ENCODE peak calls at places on chromosomes 13 and 19, in six cellular contexts. One of them, this sample, is unnamed.
A peak's percentile ranks its signal among the peaks of the same experiment; 100 is the strongest.

GRCh38 chr19:5253403-5254110 is 87.1 kb downstream of the PTPRS start:
- DNase-seq in mucosa of descending colon: no peak
- DNase-seq in transverse colon: no peak
- DNase-seq in H9: no peak
- DNase-seq in kidney: no peak
- DNase-seq in esophagus squamous epithelium: no peak
- DNase-seq in this sample: no peak

GRCh38 chr13:91493442-91493841 is 95.0 kb downstream of the GPC5 start:
- DNase-seq in mucosa of descending colon: no peak
- DNase-seq in transverse colon: no peak
- DNase-seq in H9: no peak
- DNase-seq in kidney: no peak
- DNase-seq in esophagus squamous epithelium: no peak
- DNase-seq in this sample: no peak

GRCh38 chr13:60139272-60139671 is 24.5 kb downstream of the DIAPH3 start:
- DNase-seq in mucosa of descending colon: no peak
- DNase-seq in transverse colon: no peak
- DNase-seq in H9: no peak
- DNase-seq in kidney: no peak
- DNase-seq in esophagus squamous epithelium: no peak
- DNase-seq in this sample: no peak

GRCh38 chr19:4077011-4077382 is 10.3 kb upstream of the ZBTB7A start:
- DNase-seq in mucosa of descending colon: no peak
- DNase-seq in transverse colon: no peak
- DNase-seq in H9: no peak
- DNase-seq in kidney: no peak
- DNase-seq in esophagus squamous epithelium: no peak
- DNase-seq in this sample: no peak

GRCh38 chr19:6059996-6060599 is 50.2 kb downstream of the RFX2 start:
- DNase-seq in mucosa of descending colon: no peak
- DNase-seq in transverse colon: peak; percentile 3
- DNase-seq in H9: no peak
- DNase-seq in kidney: peak; percentile 25
- DNase-seq in esophagus squamous epithelium: no peak
- DNase-seq in this sample: no peak

GRCh38 chr13:90717451-90717936 is 630.0 kb upstream of the MIR17HG start:
- DNase-seq in mucosa of descending colon: no peak
- DNase-seq in transverse colon: no peak
- DNase-seq in H9: no peak
- DNase-seq in kidney: no peak
- DNase-seq in esophagus squamous epithelium: no peak
- DNase-seq in this sample: peak; percentile 41

GRCh38 chr13:102571075-102571474 is 25.7 kb upstream of the TPP2 start:
- DNase-seq in mucosa of descending colon: no peak
- DNase-seq in transverse colon: no peak
- DNase-seq in H9: peak; percentile 46
- DNase-seq in kidney: no peak
- DNase-seq in esophagus squamous epithelium: no peak
- DNase-seq in this sample: no peak

GRCh38 chr19:35216833-35217707 is 11.5 kb downstream of the FAM187B start:
- DNase-seq in mucosa of descending colon: no peak
- DNase-seq in transverse colon: peak; percentile 65
- DNase-seq in H9: peak; percentile 56
- DNase-seq in kidney: no peak
- DNase-seq in esophagus squamous epithelium: no peak
- DNase-seq in this sample: peak; percentile 49

GRCh38 chr13:45456196-45456972 is 8.4 kb upstream of the COG3 start:
- DNase-seq in mucosa of descending colon: no peak
- DNase-seq in transverse colon: no peak
- DNase-seq in H9: no peak
- DNase-seq in kidney: no peak
- DNase-seq in esophagus squamous epithelium: no peak
- DNase-seq in this sample: peak; percentile 66

GRCh38 chr13:42649761-42650289 is 75.9 kb downstream of the TNFSF11 start:
- DNase-seq in mucosa of descending colon: no peak
- DNase-seq in transverse colon: no peak
- DNase-seq in H9: no peak
- DNase-seq in kidney: no peak
- DNase-seq in esophagus squamous epithelium: no peak
- DNase-seq in this sample: no peak

GRCh38 chr13:107375701-107376350 is 807.9 kb upstream of the ARGLU1 start:
- DNase-seq in mucosa of descending colon: no peak
- DNase-seq in transverse colon: no peak
- DNase-seq in H9: no peak
- DNase-seq in kidney: no peak
- DNase-seq in esophagus squamous epithelium: no peak
- DNase-seq in this sample: no peak

GRCh38 chr19:46716013-46716671 is 772 bp downstream of the PRKD2 start:
- DNase-seq in mucosa of descending colon: peak; percentile 71
- DNase-seq in transverse colon: peak; percentile 44
- DNase-seq in H9: peak; percentile 48
- DNase-seq in kidney: peak; percentile 86
- DNase-seq in esophagus squamous epithelium: no peak
- DNase-seq in this sample: no peak
- H3K4me1 ChIP-seq in mucosa of descending colon: peaks cover 32% of the 10 kb centered on the region
- H3K4me1 ChIP-seq in transverse colon: peaks cover 41% of the 10 kb centered on the region
- H3K4me1 ChIP-seq in H9: no peaks in the 10 kb centered on the region
- H3K4me1 ChIP-seq in kidney: peaks cover 15% of the 10 kb centered on the region
- H3K4me1 ChIP-seq in esophagus squamous epithelium: peaks cover 31% of the 10 kb centered on the region
- H3K4me1 ChIP-seq in this sample: peaks cover 27% of the 10 kb centered on the region

DNA sequence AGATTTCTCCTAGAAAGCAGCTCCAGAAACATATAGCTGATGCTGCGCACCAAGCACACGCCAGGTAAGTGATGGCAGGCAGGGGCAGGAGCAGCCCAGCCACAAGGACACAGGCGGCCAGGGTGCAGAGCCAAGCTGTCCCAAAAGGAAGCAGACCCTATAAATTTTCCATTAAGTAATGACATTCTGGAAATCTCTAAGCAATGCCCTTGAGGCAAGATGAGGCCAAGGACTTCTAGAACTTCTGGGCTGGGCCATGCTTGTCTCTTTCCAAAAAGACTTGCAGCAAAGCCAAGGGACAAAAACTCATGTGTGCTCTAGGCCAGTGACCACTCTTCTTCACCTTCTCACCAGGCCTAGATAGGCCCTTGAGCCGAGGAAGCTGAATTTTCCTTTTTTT is 42.2 kb upstream of the EPHX3 start:
- DNase-seq in mucosa of descending colon: no peak
- DNase-seq in transverse colon: no peak
- DNase-seq in H9: no peak
- DNase-seq in kidney: no peak
- DNase-seq in esophagus squamous epithelium: no peak
- DNase-seq in this sample: no peak
- H3K4me1 ChIP-seq in mucosa of descending colon: peaks cover 23% of the 10 kb centered on the region
- H3K4me1 ChIP-seq in transverse colon: peaks cover 23% of the 10 kb centered on the region
- H3K4me1 ChIP-seq in H9: no peaks in the 10 kb centered on the region
- H3K4me1 ChIP-seq in kidney: peaks cover 29% of the 10 kb centered on the region
- H3K4me1 ChIP-seq in esophagus squamous epithelium: peaks cover 58% of the 10 kb centered on the region
- H3K4me1 ChIP-seq in this sample: no peaks in the 10 kb centered on the region

DNA sequence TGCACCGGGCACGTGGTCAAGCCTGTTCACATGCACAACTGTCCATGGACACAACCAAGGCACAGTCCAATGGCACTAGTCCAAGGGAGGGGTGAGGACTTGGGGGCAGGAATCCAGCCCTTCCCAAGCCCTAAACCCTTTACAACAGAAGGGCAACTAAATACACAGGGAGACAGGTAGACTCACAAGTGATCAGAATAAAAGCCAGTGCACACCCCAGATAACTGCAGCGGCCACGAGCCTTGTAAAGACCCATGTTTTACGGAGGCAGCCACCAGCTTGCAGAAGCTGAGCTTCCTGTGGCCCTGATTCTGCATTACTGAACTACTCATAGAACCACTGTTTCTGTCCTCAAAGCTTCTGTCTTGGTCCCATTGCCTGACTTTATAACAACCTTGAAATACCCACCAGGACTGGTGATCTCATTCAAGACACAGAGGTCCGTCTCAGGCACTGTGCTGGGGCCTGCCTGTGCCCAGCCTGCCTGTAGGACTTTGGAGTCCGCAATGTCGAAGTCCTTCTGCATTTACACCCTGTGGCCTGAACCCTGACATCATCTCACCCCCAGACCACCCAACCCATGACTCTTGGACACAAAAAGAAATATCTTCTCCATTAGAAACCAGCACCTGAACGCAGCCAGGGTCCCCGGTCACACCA is 181.2 kb downstream of the COL4A1 start:
- DNase-seq in mucosa of descending colon: no peak
- DNase-seq in transverse colon: no peak
- DNase-seq in H9: no peak
- DNase-seq in kidney: no peak
- DNase-seq in esophagus squamous epithelium: no peak
- DNase-seq in this sample: no peak
- H3K4me1 ChIP-seq in mucosa of descending colon: no peaks in the 10 kb centered on the region
- H3K4me1 ChIP-seq in transverse colon: no peaks in the 10 kb centered on the region
- H3K4me1 ChIP-seq in H9: no peaks in the 10 kb centered on the region
- H3K4me1 ChIP-seq in kidney: peaks cover 10% of the 10 kb centered on the region
- H3K4me1 ChIP-seq in esophagus squamous epithelium: peaks cover 16% of the 10 kb centered on the region
- H3K4me1 ChIP-seq in this sample: peaks cover 44% of the 10 kb centered on the region

DNA sequence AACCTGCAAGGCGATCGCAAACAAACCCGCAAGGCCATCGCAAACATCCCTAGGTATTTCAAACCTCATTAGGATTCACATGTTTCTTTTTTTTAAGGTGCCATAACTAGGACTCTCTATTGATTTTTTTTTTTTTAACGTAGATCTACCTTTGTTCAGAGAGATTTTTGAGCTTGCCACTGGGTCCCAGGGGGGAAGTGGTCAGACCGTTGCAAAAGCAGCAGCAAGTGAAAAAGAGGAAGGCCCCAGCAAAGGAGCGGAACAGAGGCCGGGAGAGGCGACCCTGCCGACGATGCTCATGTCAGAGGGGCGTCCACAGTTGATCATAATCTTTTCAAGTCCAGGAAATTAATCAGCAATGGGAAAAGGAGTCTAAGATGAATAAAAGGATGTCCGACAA is 32.7 kb upstream of the FLT1 start:
- DNase-seq in mucosa of descending colon: no peak
- DNase-seq in transverse colon: no peak
- DNase-seq in H9: no peak
- DNase-seq in kidney: no peak
- DNase-seq in esophagus squamous epithelium: no peak
- DNase-seq in this sample: no peak
- H3K4me1 ChIP-seq in mucosa of descending colon: peaks cover 14% of the 10 kb centered on the region
- H3K4me1 ChIP-seq in transverse colon: peaks cover 18% of the 10 kb centered on the region
- H3K4me1 ChIP-seq in H9: peaks cover 22% of the 10 kb centered on the region
- H3K4me1 ChIP-seq in kidney: peaks cover 13% of the 10 kb centered on the region
- H3K4me1 ChIP-seq in esophagus squamous epithelium: peaks cover 10% of the 10 kb centered on the region
- H3K4me1 ChIP-seq in this sample: no peaks in the 10 kb centered on the region

GRCh38 chr19:1850809-1851544 is 2.7 kb upstream of the REXO1 start:
- DNase-seq in mucosa of descending colon: peak; percentile 56
- DNase-seq in transverse colon: no peak
- DNase-seq in H9: peak; percentile 63
- DNase-seq in kidney: no peak
- DNase-seq in esophagus squamous epithelium: no peak
- DNase-seq in this sample: no peak
- H3K4me1 ChIP-seq in mucosa of descending colon: peaks cover 55% of the 10 kb centered on the region
- H3K4me1 ChIP-seq in transverse colon: peaks cover 63% of the 10 kb centered on the region
- H3K4me1 ChIP-seq in H9: peaks cover 3% of the 10 kb centered on the region
- H3K4me1 ChIP-seq in kidney: peaks cover 25% of the 10 kb centered on the region
- H3K4me1 ChIP-seq in esophagus squamous epithelium: peaks cover 52% of the 10 kb centered on the region
- H3K4me1 ChIP-seq in this sample: peaks cover 19% of the 10 kb centered on the region

GRCh38 chr19:38618590-38619360 is at the start of gene EIF3K:
- DNase-seq in mucosa of descending colon: peak; percentile 99
- DNase-seq in transverse colon: peak; percentile 99
- DNase-seq in H9: peak; percentile 99
- DNase-seq in kidney: peak; percentile 100
- DNase-seq in esophagus squamous epithelium: peak; percentile 85
- DNase-seq in this sample: peak; percentile 96
- H3K4me1 ChIP-seq in mucosa of descending colon: peaks cover 8% of the 10 kb centered on the region
- H3K4me1 ChIP-seq in transverse colon: peaks cover 20% of the 10 kb centered on the region
- H3K4me1 ChIP-seq in H9: peaks cover 4% of the 10 kb centered on the region
- H3K4me1 ChIP-seq in kidney: peaks cover 18% of the 10 kb centered on the region
- H3K4me1 ChIP-seq in esophagus squamous epithelium: peaks cover 18% of the 10 kb centered on the region
- H3K4me1 ChIP-seq in this sample: peaks cover 15% of the 10 kb centered on the region

GRCh38 chr19:29945017-29945416 is 3.0 kb downstream of the URI1 start:
- DNase-seq in mucosa of descending colon: no peak
- DNase-seq in transverse colon: no peak
- DNase-seq in H9: no peak
- DNase-seq in kidney: no peak
- DNase-seq in esophagus squamous epithelium: no peak
- DNase-seq in this sample: no peak
- H3K4me1 ChIP-seq in mucosa of descending colon: peaks cover 15% of the 10 kb centered on the region
- H3K4me1 ChIP-seq in transverse colon: peaks cover 25% of the 10 kb centered on the region
- H3K4me1 ChIP-seq in H9: no peaks in the 10 kb centered on the region
- H3K4me1 ChIP-seq in kidney: peaks cover 8% of the 10 kb centered on the region
- H3K4me1 ChIP-seq in esophagus squamous epithelium: peaks cover 43% of the 10 kb centered on the region
- H3K4me1 ChIP-seq in this sample: peaks cover 34% of the 10 kb centered on the region

This sample was measured in PC-9.